ENCODE peak calls at places on chromosomes 2 and 18, in four cellular contexts. N is A549, E is MM.1S, Y is PC-3. Z is an unnamed sample.

GRCh38 chr2:191950132-191950885 is 103.4 kb upstream of the CAVIN2 start:
- DNase-seq in N (peak; percentile 61), E (no peak), Y (peak; percentile 36), Z (no peak)

GRCh38 chr2:231646471-231646870 is 53.8 kb downstream of the TEX44 start:
- DNase-seq in N (peak; percentile 63), E (no peak), Y (no peak), Z (no peak)

GRCh38 chr2:72147303-72147970 is at the start of gene CYP26B1:
- DNase-seq in N (no peak), E (no peak), Y (no peak), Z (peak; percentile 40)

GRCh38 chr2:205957452-205958154 is 128.4 kb downstream of the INO80D start:
- DNase-seq in N (no peak), E (no peak), Y (no peak), Z (no peak)

GRCh38 chr2:148244593-148245292 is 223.9 kb downstream of the MBD5 start:
- DNase-seq in N (peak; percentile 25), E (no peak), Y (peak; percentile 73), Z (no peak)

GRCh38 chr2:231008131-231008530 is 12.2 kb downstream of the SPATA3 start:
- DNase-seq in N (no peak), E (no peak), Y (no peak), Z (no peak)

GRCh38 chr2:17795309-17795708 is 21.0 kb upstream of the MSGN1 start:
- DNase-seq in N (no peak), E (no peak), Y (no peak), Z (no peak)

GRCh38 chr18:28359177-28359576 is 182.2 kb upstream of the CDH2 start:
- DNase-seq in N (no peak), E (no peak), Y (peak; percentile 72), Z (no peak)

DNA sequence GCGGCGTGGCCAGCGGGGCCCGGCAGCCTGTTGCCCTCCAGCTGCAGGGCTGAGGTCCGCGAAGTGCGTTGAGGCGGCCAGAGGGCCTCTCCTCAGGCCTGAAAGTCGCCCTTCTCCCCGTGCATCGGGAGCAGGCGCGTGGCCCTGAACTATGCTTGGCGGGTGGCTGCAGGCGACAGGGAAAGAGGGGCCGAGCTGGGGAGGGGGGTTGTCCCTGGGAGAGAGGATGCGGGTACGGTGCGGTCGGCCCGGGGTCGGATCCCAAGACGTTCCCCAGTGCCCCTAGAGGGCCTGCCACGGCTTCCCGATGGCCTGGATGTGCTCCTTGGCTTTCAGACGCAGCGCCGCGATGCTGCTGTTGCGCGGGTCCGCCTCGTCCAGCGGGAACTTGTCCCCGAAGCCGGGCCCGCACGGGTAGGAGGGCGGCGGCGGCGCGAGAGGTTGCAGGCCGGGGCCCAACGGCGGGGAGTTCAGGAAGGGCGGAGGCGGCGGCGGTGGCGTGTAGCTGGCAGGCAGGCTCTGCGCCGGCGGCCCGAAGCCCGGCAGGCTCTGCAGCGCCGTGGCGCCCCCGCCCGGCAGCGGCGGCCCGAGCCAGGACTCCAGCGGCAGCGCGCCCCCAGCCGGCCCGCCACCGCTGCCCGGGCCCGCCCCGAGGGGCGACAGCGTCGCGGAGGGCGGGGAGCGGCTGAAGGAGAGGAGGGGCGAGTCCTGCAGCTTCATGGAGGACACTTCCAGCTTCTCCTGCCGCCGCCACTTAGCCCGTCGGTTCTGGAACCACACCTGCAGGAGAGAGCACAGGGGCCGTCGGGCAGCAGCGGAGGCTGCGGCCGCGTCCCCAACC is 4.3 kb downstream of the RAX start:
- DNase-seq in N (peak; percentile 58), E (peak; percentile 64), Y (peak; percentile 51), Z (peak; percentile 80)
- TF ChIP-seq CTCF in N (peak; percentile 63), E (no peak), Y (peak; percentile 22), Z (peak; percentile 10)

GRCh38 chr2:42639340-42640077 is 71.1 kb downstream of the MTA3 start:
- DNase-seq in N (no peak), E (peak; percentile 11), Y (no peak), Z (no peak)
- H3K4me3 ChIP-seq in N (peak overlapping the region; percentile 17), E (no peak overlapping the region), Y (no peak overlapping the region), Z (no peak overlapping the region)

DNA sequence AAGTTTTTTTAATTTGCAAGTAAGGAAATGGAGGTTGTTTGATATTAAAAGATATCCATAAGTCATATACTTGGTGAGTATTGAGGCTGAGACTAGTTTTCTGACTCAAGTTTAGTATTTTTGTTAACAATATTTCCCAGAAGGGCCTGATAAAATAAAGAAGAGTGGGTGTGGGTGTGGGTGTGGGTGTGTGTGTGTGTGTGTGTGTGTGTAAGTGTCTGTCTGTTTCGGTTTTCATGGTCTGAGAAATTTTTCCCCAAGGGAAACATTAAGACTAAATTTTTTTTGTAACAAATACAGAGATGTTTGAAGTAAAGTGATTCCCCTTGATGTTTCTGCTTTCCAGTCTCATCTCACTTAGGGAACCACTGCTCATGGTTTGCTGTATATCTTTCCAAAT is 36.5 kb downstream of the PPM1B start:
- DNase-seq in N (no peak), E (no peak), Y (no peak), Z (no peak)
- H3K4me2 ChIP-seq in N (no peak overlapping the region), E (no peak overlapping the region), Y (no peak overlapping the region), Z (no peak overlapping the region)

DNA sequence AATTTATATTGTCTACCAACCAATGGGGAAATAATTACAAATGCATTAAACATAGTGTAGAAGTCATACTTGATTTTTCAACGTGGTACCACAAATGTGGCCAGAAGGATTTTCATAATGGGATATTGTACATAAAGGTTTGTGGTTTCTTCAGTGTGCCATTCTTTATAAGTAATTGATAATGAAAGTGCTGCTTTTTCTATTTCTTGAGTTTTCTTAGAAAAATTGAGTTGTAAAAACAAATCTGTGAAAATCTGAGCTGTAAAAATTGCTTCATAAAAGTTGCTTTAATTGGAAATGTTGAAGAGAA is 103.6 kb downstream of the KYNU start:
- DNase-seq in N (no peak), E (no peak), Y (no peak), Z (no peak)
- TF ChIP-seq CTCF in N (no peak), E (no peak), Y (no peak), Z (no peak)

GRCh38 chr2:47653909-47654789 is 128.8 kb upstream of the MSH6 start:
- DNase-seq in N (peak; percentile 20), E (no peak), Y (peak; percentile 75), Z (peak; percentile 21)
- H3K4me3 ChIP-seq in N (no peak overlapping the region), E (no peak overlapping the region), Y (no peak overlapping the region), Z (no peak overlapping the region)

GRCh38 chr2:145798419-145798818 is 1278.5 kb upstream of the ZEB2 start:
- DNase-seq in N (no peak), E (no peak), Y (no peak), Z (no peak)
- H3K4me2 ChIP-seq in N (no peak overlapping the region), E (no peak overlapping the region), Y (no peak overlapping the region), Z (no peak overlapping the region)

GRCh38 chr2:153287109-153287801 is 191.3 kb downstream of the RPRM start:
- DNase-seq in N (peak; percentile 47), E (no peak), Y (peak; percentile 12), Z (peak; percentile 54)
- TF ChIP-seq CTCF in N (peak; percentile 34), E (peak; percentile 26), Y (peak; percentile 62), Z (peak; percentile 44)

GRCh38 chr2:25361261-25362048 is 19.7 kb upstream of the DNMT3A start:
- DNase-seq in N (no peak), E (no peak), Y (no peak), Z (no peak)
- H3K4me3 ChIP-seq in N (peak overlapping the region; percentile 30), E (peak overlapping the region; percentile 67), Y (peak overlapping the region; percentile 69), Z (no peak overlapping the region)